ENCODE peak calls at places on chromosome 1, in six cellular contexts. M is neuronal stem cell, S is IMR-90, P is mesenchymal stem cell, X is trophoblast cell, N is H1. B is an unnamed sample.

GRCh38 chr1:17831619-17832018 is 76.5 kb downstream of the ACTL8 start:
- DNase-seq in M (peak; percentile 75), S (peak; percentile 59), P (peak; percentile 47), X (peak; percentile 6), N (peak; percentile 21), B (peak; percentile 67)

GRCh38 chr1:108119500-108119899 is 80.6 kb downstream of the SLC25A24 start:
- DNase-seq in M (no peak), S (no peak), P (no peak), X (no peak), N (no peak), B (no peak)

GRCh38 chr1:119485246-119485645 is 21.8 kb upstream of the HSD3B1 start:
- DNase-seq in M (no peak), S (no peak), P (no peak), X (no peak), N (no peak), B (no peak)

GRCh38 chr1:3186526-3186921 is 117.5 kb downstream of the PRDM16 start:
- DNase-seq in M (no peak), S (peak; percentile 6), P (peak; percentile 3), X (no peak), N (no peak), B (peak; percentile 50)

GRCh38 chr1:6914646-6915178 is 129.5 kb downstream of the CAMTA1 start:
- DNase-seq in M (no peak), S (no peak), P (no peak), X (no peak), N (no peak), B (no peak)

GRCh38 chr1:203663294-203663693 is 36.7 kb downstream of the ATP2B4 start:
- DNase-seq in M (no peak), S (peak; percentile 98), P (peak; percentile 96), X (no peak), N (no peak), B (no peak)

GRCh38 chr1:31978853-31979400 is 34.7 kb upstream of the KHDRBS1 start:
- DNase-seq in M (no peak), S (no peak), P (no peak), X (no peak), N (no peak), B (peak; percentile 33)

GRCh38 chr1:228986093-228986904 is 251.0 kb downstream of the RHOU start:
- DNase-seq in M (no peak), S (peak; percentile 25), P (no peak), X (no peak), N (no peak), B (no peak)

GRCh38 chr1:2411801-2412394 is 466 bp downstream of the PEX10 start:
- DNase-seq in M (no peak), S (no peak), P (peak; percentile 26), X (peak; percentile 14), N (no peak), B (peak; percentile 40)

DNA sequence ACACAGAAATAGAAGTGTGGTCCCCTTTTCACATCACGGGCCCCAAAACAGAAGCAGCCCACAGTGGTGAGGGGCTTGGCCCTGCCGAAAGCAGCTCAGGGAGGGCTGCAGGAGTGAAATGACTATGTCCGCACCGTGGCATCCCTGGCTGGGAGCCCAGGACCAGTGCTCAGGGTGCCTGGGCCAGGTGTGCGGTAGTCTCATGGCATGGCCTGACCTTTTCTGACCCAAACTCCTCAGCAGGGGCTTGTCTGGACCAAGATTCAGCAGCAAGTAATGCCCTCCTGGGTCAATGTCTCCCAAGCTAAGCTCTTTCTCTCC is 101.7 kb downstream of the AJAP1 start:
- DNase-seq in M (no peak), S (no peak), P (no peak), X (no peak), N (no peak), B (no peak)
- H3K18ac ChIP-seq in M (no peak overlapping the region), S (no peak overlapping the region), P (no peak overlapping the region), X (no peak overlapping the region), N (peak overlapping the region; percentile 55), B (no peak overlapping the region)

DNA sequence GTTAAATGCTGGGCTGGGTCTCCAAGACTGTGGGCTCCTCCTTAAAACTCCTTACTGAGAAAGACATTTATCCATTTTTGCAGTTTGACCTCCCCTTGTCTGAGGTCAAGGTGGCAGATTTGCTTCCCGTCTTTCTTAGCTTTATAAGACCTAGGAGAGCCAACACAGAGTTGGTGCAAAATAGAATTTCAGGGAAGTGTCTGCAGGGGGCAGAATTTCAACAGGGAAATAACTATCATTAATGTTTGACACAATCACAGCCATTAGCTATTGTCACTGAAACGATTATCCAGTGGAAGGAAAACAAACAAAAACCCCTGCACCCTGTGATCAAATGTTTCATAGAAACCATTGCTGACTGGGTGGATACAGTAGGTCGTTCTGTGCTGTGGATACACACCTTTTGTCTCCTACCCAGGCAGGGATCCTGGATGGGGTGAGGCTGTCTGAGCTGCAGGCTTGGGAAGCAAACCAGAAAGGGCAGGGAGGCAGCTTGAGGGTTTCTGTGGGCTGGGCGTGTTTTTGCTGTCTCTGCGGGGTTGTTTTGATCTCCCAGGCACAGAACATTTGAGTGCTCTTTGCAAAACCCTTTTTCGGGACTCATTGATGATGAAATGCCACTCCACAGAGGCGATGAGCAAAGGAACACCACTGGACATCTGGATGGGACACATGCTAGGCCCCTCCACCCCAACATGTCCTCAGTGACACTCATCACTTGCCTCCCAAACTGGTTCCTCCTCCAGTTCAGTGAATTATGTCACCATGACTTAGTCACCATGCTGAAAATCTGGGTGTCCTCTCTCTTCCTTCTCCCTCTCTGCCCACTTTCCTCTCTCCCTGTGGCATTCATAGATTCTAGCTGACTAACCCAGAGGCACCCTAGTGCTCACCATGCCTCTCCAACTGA is 94.2 kb upstream of the SERBP1 start:
- DNase-seq in M (no peak), S (no peak), P (no peak), X (no peak), N (no peak), B (peak; percentile 34)
- H2AFZ ChIP-seq in M (peak overlapping the region; percentile 1), S (peak overlapping the region; percentile 16), P (no peak overlapping the region), X (no peak overlapping the region), N (no peak overlapping the region), B (no peak overlapping the region)

DNA sequence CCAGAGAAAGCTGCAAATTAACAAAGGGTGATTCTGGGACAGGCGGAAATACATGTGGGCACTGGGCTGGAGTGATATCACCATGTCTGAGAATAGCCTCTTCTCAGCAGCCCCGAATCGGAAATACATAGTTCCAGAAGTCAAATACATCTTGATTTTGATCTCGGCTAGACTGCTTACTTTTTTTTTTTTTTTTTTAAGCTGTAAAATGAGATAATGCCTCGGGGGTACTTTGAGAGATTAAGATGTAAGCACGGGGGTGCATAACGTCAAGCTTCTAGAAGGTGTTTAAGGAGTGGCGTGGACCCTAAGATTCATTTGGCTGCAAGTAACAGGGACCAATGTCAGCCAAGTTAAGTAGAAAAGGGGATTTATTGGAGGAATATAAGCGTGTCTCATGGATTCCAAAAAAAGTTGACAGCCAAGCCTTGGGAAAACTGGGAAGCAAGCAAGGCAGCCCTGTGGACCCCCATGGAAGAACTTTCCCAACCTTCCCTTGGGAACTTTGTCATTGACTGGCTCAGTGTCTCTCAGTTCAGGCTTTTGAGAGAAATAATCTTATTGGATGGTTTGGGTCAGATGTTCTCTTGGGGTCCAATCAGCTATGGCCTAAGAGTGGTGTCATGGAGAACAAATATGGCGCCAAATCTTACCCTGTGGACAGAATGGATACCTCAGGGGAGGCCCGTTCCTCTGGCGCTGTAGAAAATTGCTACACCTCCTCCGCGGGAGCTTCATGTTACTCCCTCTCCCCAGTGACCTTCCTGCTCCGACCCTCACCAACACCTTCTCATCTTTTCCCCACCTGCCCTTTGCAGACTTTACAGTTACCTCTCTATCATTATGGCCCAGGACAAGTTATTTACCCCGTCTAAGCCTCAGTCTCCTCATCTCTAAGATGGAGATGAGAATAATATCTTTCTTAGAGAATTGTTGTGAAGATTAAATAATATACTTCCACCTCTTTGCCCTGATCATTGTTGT is 186.6 kb downstream of the KAZN start:
- DNase-seq in M (no peak), S (no peak), P (no peak), X (no peak), N (no peak), B (no peak)
- H3K4ac ChIP-seq in M (no peak overlapping the region), S (no peak overlapping the region), P (no peak overlapping the region), X (no peak overlapping the region), N (no peak overlapping the region), B (no peak overlapping the region)

GRCh38 chr1:158005249-158005648 is 11.8 kb downstream of the KIRREL1 start:
- DNase-seq in M (no peak), S (no peak), P (no peak), X (no peak), N (no peak), B (no peak)

GRCh38 chr1:158008630-158009029 is 15.2 kb downstream of the KIRREL1 start:
- DNase-seq in M (no peak), S (no peak), P (peak; percentile 36), X (no peak), N (no peak), B (no peak)

GRCh38 chr1:158007180-158007579 is 13.7 kb downstream of the KIRREL1 start:
- DNase-seq in M (no peak), S (no peak), P (no peak), X (no peak), N (no peak), B (no peak)

GRCh38 chr1:158011714-158012113 is 18.3 kb downstream of the KIRREL1 start:
- DNase-seq in M (no peak), S (peak; percentile 64), P (peak; percentile 81), X (no peak), N (no peak), B (no peak)

GRCh38 chr1:158007949-158008386 is 14.5 kb downstream of the KIRREL1 start:
- DNase-seq in M (no peak), S (no peak), P (no peak), X (no peak), N (no peak), B (no peak)
- H3K18ac ChIP-seq in M (peak overlapping the region; percentile 36), S (peak overlapping the region; percentile 79), P (peak overlapping the region; percentile 80), X (peak overlapping the region; percentile 15), N (peak overlapping the region; percentile 86), B (no peak overlapping the region)

DNA sequence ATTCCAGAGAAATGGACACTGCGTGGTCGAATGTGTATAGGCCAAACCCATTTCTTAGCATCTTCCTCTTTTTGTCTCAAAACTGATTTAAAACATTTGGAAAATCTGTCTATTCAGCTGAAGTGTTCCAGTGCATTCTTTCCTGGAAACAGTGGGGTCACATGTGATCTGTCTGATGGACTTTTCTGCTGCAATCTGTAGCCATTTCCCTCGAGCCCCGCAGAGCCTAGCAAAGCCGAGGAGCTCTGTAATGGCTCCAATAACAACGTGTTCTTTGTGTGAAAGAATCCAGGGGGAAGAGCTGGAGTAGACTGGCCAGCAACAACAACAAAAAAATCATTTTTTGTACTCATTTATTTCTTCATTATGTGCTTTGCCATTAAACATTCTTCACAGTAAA is 329.3 kb downstream of the BARHL2 start:
- DNase-seq in M (peak; percentile 26), S (no peak), P (no peak), X (no peak), N (no peak), B (no peak)
- H2AFZ ChIP-seq in M (peak overlapping the region; percentile 69), S (no peak overlapping the region), P (no peak overlapping the region), X (no peak overlapping the region), N (peak overlapping the region; percentile 51), B (no peak overlapping the region)

B was measured in H9.